ENCODE peak calls at places on chromosomes 12 and 14, in nine cellular contexts. R, J, X, C, T, A, L, W and F are unnamed samples.

GRCh38 chr14:37595809-37596595 is 573 bp downstream of the TTC6 start:
- DNase-seq in X (peak; percentile 16), T (peak; percentile 22), L (no peak), R (peak; percentile 19), A (no peak), W (peak; percentile 70), C (no peak), J (peak; percentile 94), F (no peak)

GRCh38 chr12:8156845-8157244 is at the start of gene ZNF705A:
- DNase-seq in W (peak; percentile 10), J (no peak), A (peak; percentile 78), C (no peak), X (no peak), T (no peak), R (no peak), L (peak; percentile 84), F (no peak)

GRCh38 chr12:47822863-47823262 is 3.2 kb upstream of the HDAC7 start:
- DNase-seq in R (no peak), T (no peak), A (no peak), X (no peak), J (no peak), W (no peak), L (no peak), C (no peak), F (no peak)

GRCh38 chr14:100586520-100587247 is 533 bp downstream of the BEGAIN start:
- DNase-seq in T (no peak), C (no peak), J (peak; percentile 63), R (no peak), X (no peak), L (peak; percentile 8), A (no peak), W (no peak), F (no peak)

GRCh38 chr12:109934026-109934425 is 34.0 kb downstream of the TCHP start:
- DNase-seq in W (no peak), X (no peak), C (no peak), A (no peak), J (no peak), L (no peak), T (no peak), R (no peak), F (no peak)

GRCh38 chr12:2413999-2414792 is 361.4 kb downstream of the CACNA1C start:
- DNase-seq in W (no peak), R (no peak), T (no peak), J (no peak), A (no peak), L (no peak), C (no peak), X (no peak), F (no peak)

GRCh38 chr14:104359301-104359968 is 220.1 kb upstream of the C14orf180 start:
- DNase-seq in R (no peak), J (no peak), C (no peak), A (no peak), T (no peak), X (no peak), L (no peak), W (no peak), F (no peak)

GRCh38 chr12:119460876-119461275 is 126.3 kb downstream of the CCDC60 start:
- DNase-seq in R (no peak), J (no peak), W (no peak), A (no peak), T (no peak), C (no peak), L (no peak), X (no peak), F (no peak)